ENCODE peak calls at places on chromosomes 6 and 20, in seven cellular contexts. P is stimulated activated effector memory CD8-positive, alpha-beta T cell treated with anti-CD3 and anti-CD28 coated beads, Interleukin-12 subunit alpha, Interleukin-12 subunit beta, amount 100 ng/mL, for 72 hours; E is substantia nigra; A is T follicular helper cell; T is cardiac muscle cell; N is lower leg skin; X is omental fat pad. Y is an unnamed sample.
A peak's percentile ranks its signal among the peaks of the same experiment; 100 is the strongest.

GRCh38 chr6:72784071-72784470 is 162.2 kb downstream of the KCNQ5 start:
- DNase-seq in P (no peak), X (no peak), A (no peak), E (no peak), T (peak; percentile 53), N (no peak), Y (no peak)

GRCh38 chr20:10625641-10626040 is 48.2 kb downstream of the JAG1 start:
- DNase-seq in A (no peak), N (no peak), E (no peak), T (no peak), P (no peak), X (no peak), Y (no peak)

GRCh38 chr6:18503588-18504231 is 116.6 kb downstream of the RNF144B start:
- DNase-seq in A (peak; percentile 4), T (peak; percentile 86), E (no peak), X (no peak), N (peak; percentile 45), P (no peak), Y (peak; percentile 23)

GRCh38 chr6:166736606-166737005 is 109.6 kb upstream of the RPS6KA2 start:
- DNase-seq in A (no peak), X (no peak), E (no peak), T (peak; percentile 49), N (no peak), P (no peak), Y (no peak)

GRCh38 chr6:125567407-125567806 is 182.0 kb upstream of the HEY2 start:
- DNase-seq in T (no peak), A (no peak), P (no peak), X (no peak), N (no peak), E (no peak), Y (no peak)

GRCh38 chr6:106557837-106558236 is 71.5 kb downstream of the RTN4IP1 start:
- DNase-seq in P (no peak), X (no peak), A (no peak), E (no peak), T (no peak), N (no peak), Y (no peak)

GRCh38 chr20:1478566-1478965 is 11.9 kb upstream of the NSFL1C start:
- DNase-seq in A (no peak), P (no peak), X (no peak), N (no peak), E (no peak), T (peak; percentile 23), Y (no peak)

GRCh38 chr6:83252717-83253116 is 59.6 kb downstream of the RWDD2A start:
- DNase-seq in T (peak; percentile 55), X (no peak), P (no peak), A (no peak), E (no peak), N (no peak), Y (no peak)

GRCh38 chr20:56483970-56484369 is 15.5 kb downstream of the RTF2 start:
- DNase-seq in P (no peak), T (no peak), X (no peak), A (no peak), E (no peak), N (no peak), Y (no peak)

GRCh38 chr6:135438907-135439535 is 58.5 kb downstream of the AHI1 start:
- DNase-seq in A (no peak), P (no peak), N (no peak), X (no peak), E (no peak), T (peak; percentile 40), Y (no peak)

GRCh38 chr6:18609715-18610114 is 222.6 kb downstream of the RNF144B start:
- DNase-seq in E (no peak), X (no peak), P (no peak), A (no peak), N (no peak), T (no peak), Y (no peak)

GRCh38 chr20:59300341-59301081 is at the start of gene EDN3:
- DNase-seq in T (no peak), A (no peak), E (no peak), P (no peak), X (no peak), N (no peak), Y (no peak)

GRCh38 chr6:8658391-8658790 is 223.0 kb upstream of the SLC35B3 start:
- DNase-seq in E (no peak), X (no peak), T (no peak), P (no peak), A (no peak), N (no peak), Y (no peak)

GRCh38 chr6:162198925-162199324 is 528.6 kb downstream of the PRKN start:
- DNase-seq in E (no peak), X (no peak), T (no peak), P (no peak), N (no peak), A (no peak), Y (no peak)

GRCh38 chr6:2790588-2790987 is 25.4 kb downstream of the WRNIP1 start:
- DNase-seq in N (no peak), X (no peak), A (no peak), E (no peak), T (peak; percentile 36), P (no peak), Y (no peak)

GRCh38 chr20:53642196-53643030 is 48.8 kb upstream of the ZNF217 start:
- DNase-seq in X (no peak), A (peak; percentile 38), P (no peak), T (peak; percentile 63), E (no peak), N (peak; percentile 42), Y (peak; percentile 35)

GRCh38 chr20:44856847-44857448 is 28.6 kb upstream of the YWHAB start:
- DNase-seq in E (no peak), T (peak; percentile 4), A (no peak), X (no peak), N (no peak), P (no peak), Y (no peak)

GRCh38 chr6:87762116-87762515 is 60.1 kb upstream of the AKIRIN2 start:
- DNase-seq in A (no peak), E (no peak), X (no peak), N (no peak), T (peak; percentile 22), P (no peak), Y (no peak)

GRCh38 chr6:10759884-10760329 is 12.3 kb downstream of the TMEM14B start:
- DNase-seq in X (peak; percentile 70), A (no peak), E (no peak), N (no peak), T (peak; percentile 25), P (no peak), Y (no peak)

GRCh38 chr20:54112221-54112884 is 42.0 kb upstream of the BCAS1 start:
- DNase-seq in A (no peak), P (no peak), X (no peak), N (peak; percentile 40), E (no peak), T (peak; percentile 46), Y (no peak)

GRCh38 chr6:170279977-170280688 is 10.7 kb downstream of the DLL1 start:
- DNase-seq in A (peak; percentile 34), X (no peak), N (no peak), E (no peak), T (peak; percentile 33), P (no peak), Y (no peak)

GRCh38 chr6:12291083-12291784 is 1.1 kb downstream of the EDN1 start:
- DNase-seq in X (no peak), N (no peak), P (no peak), E (no peak), A (no peak), T (no peak), Y (no peak)

GRCh38 chr6:116773886-116774285 is 8.4 kb upstream of the FAM162B start:
- DNase-seq in A (no peak), T (no peak), N (no peak), P (no peak), E (no peak), X (no peak), Y (no peak)

GRCh38 chr20:20014659-20015058 is 2.5 kb upstream of the NAA20 start:
- DNase-seq in T (no peak), X (no peak), P (no peak), E (no peak), A (no peak), N (no peak), Y (no peak)